ENCODE peak calls at places on chromosomes 12 and 14, in five cellular contexts. G is A549, J is HepG2, I is K562, K is GM12878. H is an unnamed sample.

GRCh38 chr12:62351326-62351725 is 91.1 kb downstream of the USP15 start:
- DNase-seq in G (no peak), J (no peak), I (no peak), K (no peak), H (no peak)

GRCh38 chr12:112091563-112091962 is 17.0 kb downstream of the NAA25 start:
- DNase-seq in G (no peak), J (no peak), I (no peak), K (no peak), H (no peak)

GRCh38 chr14:97179573-97179972 is 382.4 kb downstream of the VRK1 start:
- DNase-seq in G (no peak), J (no peak), I (no peak), K (no peak), H (no peak)

GRCh38 chr14:23217621-23218020 is 20.1 kb upstream of the RNF212B start:
- DNase-seq in G (no peak), J (no peak), I (no peak), K (no peak), H (no peak)

GRCh38 chr14:96251656-96252155 is 4.3 kb upstream of the BDKRB1 start:
- DNase-seq in G (no peak), J (no peak), I (no peak), K (no peak), H (no peak)

GRCh38 chr12:118946256-118946655 is 35.1 kb upstream of the SRRM4 start:
- DNase-seq in G (no peak), J (no peak), I (no peak), K (no peak), H (no peak)

GRCh38 chr14:105475916-105476845 is 1.6 kb downstream of the CRIP2 start:
- DNase-seq in G (no peak), J (peak), I (no peak), K (no peak), H (peak)

GRCh38 chr12:114895822-114896221 is 211.8 kb upstream of the TBX3 start:
- DNase-seq in G (no peak), J (no peak), I (no peak), K (no peak), H (peak)

GRCh38 chr12:122834229-122834920 is 882 bp upstream of the HIP1R start:
- DNase-seq in G (peak), J (peak), I (peak), K (no peak), H (peak)

GRCh38 chr14:75418779-75419768 is 8.7 kb upstream of the JDP2 start:
- DNase-seq in G (peak), J (no peak), I (peak), K (peak), H (no peak)

GRCh38 chr14:56092761-56093160 is 25.4 kb upstream of the PELI2 start:
- DNase-seq in G (no peak), J (no peak), I (no peak), K (no peak), H (no peak)

GRCh38 chr14:81474156-81474492 is 59.5 kb downstream of the SEL1L start:
- DNase-seq in G (no peak), J (no peak), I (no peak), K (peak), H (no peak)

GRCh38 chr12:65123435-65124063 is 2.4 kb upstream of the WIF1 start:
- DNase-seq in G (peak), J (peak), I (peak), K (peak), H (peak)

GRCh38 chr14:29925736-29926135 is 1.9 kb downstream of the PRKD1 start:
- DNase-seq in G (no peak), J (no peak), I (no peak), K (no peak), H (peak)

GRCh38 chr12:122021193-122021821 is 377 bp upstream of the BCL7A start:
- DNase-seq in G (no peak), J (no peak), I (peak), K (no peak), H (no peak)

GRCh38 chr14:21978184-21978998 is 304.8 kb upstream of the OR4E1 start:
- DNase-seq in G (peak), J (peak), I (peak), K (no peak), H (peak)

GRCh38 chr12:3354586-3354985 is 136.4 kb upstream of the PRMT8 start:
- DNase-seq in G (no peak), J (no peak), I (no peak), K (no peak), H (no peak)
- H3K4me3 ChIP-seq in G (no peak), J (no peak), I (no peak), K (no peak), H (no peak)

DNA sequence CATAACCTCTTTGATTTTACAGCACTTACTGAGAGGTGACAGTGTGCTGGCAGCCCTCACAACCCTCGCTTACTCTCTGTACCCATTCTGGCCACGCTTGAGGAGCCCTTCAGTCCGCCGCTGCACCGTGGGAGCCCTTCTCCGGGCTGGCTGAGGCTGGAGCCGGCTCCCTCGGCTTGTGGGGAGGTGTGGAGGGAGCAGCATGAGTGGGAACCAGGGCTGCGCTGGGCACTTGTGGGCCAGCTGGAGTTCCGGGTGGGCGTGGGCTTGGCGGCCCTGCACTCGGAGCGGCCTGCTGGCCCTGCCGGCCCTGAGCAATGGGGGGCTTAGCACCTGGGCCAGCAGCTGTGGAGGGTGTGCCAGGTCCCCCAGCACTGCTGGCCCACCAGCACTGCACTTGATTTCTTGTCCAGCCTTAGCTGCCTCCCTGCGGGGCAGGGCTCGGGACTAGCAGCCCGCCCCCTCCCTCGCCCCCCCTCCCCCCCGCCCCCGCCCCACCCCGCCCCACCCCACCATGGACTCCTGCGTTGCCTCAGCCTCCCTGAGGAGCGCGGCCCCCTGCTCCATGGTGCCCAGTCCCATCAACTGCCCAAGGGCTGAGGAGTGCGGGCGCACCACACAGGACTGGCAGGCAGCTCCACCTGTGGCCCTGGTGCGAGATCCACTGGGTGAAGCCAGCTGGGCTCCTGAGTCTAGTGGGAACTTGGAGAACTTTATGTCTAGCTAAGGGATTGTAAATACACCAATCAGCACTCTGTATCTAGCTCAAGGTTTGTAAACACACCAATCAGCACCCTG is 9.9 kb downstream of the MDGA2 start:
- DNase-seq in G (no peak), J (no peak), I (no peak), K (no peak), H (no peak)
- TF ChIP-seq BHLHE40 in G (no peak), J (no peak), I (no peak), K (no peak), H (no peak)

GRCh38 chr12:72511493-72511892 is 239.3 kb downstream of the TRHDE start:
- DNase-seq in G (no peak), J (no peak), I (no peak), K (no peak), H (no peak)
- H3K4me3 ChIP-seq in G (no peak), J (no peak), I (no peak), K (no peak), H (no peak)

GRCh38 chr14:63478024-63478423 is 65.2 kb downstream of the PPP2R5E start:
- DNase-seq in G (no peak), J (no peak), I (no peak), K (peak), H (no peak)
- TF ChIP-seq BHLHE40 in G (no peak), J (no peak), I (no peak), K (peak), H (no peak)

GRCh38 chr12:6694701-6695100 is 5.5 kb upstream of the ZNF384 start:
- DNase-seq in G (no peak), J (no peak), I (no peak), K (no peak), H (no peak)
- H3K4me3 ChIP-seq in G (no peak), J (no peak), I (no peak), K (no peak), H (no peak)

DNA sequence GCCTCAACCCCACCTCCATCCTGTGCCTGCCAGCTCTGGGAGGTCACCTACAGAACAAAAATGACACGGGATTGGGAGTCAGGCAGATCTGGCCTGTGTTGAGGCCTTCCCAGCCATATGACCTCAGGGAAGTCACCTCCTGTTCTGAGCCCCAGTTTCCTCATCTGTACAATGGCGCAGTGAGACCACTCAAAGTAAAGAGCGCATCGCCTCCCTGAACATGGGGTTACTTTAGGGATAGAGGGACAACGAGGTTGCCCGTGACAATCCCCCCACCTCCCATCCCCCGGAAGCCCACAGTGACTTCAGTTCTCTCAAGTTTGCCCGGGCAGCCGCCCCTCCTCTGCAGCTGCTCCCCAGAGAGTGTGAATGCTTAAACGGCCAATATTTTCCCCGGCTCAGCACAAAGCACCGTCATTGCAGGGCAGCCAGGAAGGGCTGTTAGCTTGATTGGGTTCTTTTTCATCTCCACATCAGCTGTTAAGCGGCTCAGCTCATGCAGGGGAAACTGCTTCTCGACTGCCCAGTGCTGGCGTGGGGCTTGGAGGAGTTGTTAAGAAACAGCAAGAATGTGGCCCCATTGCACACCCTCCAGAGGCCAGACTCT is 120.4 kb upstream of the NCOR2 start:
- DNase-seq in G (no peak), J (no peak), I (no peak), K (no peak), H (no peak)
- TF ChIP-seq BHLHE40 in G (no peak), J (no peak), I (no peak), K (no peak), H (no peak)

GRCh38 chr12:131007031-131007793 is 53.5 kb downstream of the ADGRD1 start:
- DNase-seq in G (no peak), J (peak), I (no peak), K (no peak), H (no peak)

GRCh38 chr12:131006036-131006735 is 52.5 kb downstream of the ADGRD1 start:
- DNase-seq in G (no peak), J (no peak), I (no peak), K (no peak), H (no peak)

GRCh38 chr12:131004166-131004565 is 50.5 kb downstream of the ADGRD1 start:
- DNase-seq in G (no peak), J (no peak), I (no peak), K (no peak), H (no peak)

GRCh38 chr12:131003676-131004075 is 50.0 kb downstream of the ADGRD1 start:
- DNase-seq in G (no peak), J (no peak), I (no peak), K (no peak), H (no peak)

DNA sequence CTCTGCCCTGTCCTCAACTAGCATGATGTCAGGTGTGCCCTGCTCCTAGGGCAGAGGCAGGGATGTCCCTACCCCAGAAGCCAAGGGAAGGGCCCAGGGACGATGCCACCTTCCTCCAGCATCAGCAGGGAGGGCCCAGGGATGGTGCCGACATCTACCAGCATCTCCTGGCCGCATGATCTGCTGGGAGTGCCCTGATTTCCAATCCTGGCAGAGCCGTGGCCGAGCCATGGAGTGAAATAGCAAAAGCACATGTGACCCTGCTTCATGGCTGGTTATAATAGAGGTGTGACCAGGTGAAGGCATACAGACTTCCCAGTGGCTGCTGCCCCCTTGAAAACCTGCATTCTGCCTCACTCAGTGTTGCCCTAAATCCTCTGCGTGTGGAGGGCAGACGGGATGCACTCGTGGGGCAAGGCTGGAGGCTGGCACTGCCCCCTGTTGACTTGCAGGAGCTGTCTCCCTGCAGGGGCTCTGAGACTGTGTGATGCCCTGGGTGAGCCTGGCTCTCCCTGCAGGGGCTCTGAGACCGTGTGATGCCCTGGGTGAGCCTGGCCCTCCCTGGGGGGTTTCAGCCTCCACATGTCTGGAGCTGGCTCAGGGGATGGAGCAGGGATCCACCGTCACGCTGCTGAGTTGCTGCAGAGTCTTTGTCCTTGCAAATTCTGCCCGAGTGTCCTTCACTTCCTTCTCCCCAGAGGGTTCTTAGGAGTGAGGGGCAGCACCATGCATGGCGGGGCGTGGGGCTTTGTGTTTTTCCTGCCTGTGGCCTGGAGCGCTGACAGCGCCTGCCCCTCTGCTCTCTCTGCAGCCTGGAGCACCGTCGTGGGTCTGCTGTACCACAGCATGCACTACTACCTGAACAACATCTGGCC is 51.7 kb downstream of the ADGRD1 start:
- DNase-seq in G (no peak), J (no peak), I (no peak), K (no peak), H (no peak)
- H3K4me3 ChIP-seq in G (no peak), J (no peak), I (no peak), K (no peak), H (no peak)

DNA sequence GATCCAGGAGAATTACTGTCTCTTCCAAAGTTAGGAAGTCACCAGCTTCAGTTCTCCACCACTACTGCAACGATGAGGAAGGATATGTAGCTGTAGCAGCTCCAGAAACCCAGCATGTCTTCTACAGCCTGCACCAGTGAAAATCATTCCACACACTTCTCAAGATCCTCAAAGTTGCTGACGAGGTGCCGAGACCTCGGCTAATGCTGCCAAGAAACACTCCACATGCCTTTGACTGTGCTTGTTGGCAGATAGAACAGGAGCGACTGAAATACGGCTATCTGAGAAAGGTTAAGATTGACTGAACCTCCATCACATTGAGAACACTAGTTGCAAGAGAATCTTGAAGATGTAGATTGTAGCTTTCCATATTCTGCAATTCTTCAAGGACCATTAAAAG is 241.9 kb downstream of the PPFIA2 start:
- DNase-seq in G (no peak), J (no peak), I (no peak), K (no peak), H (no peak)
- TF ChIP-seq BHLHE40 in G (no peak), J (no peak), I (no peak), K (no peak), H (no peak)